ENCODE peak calls at places on chromosomes 6 and 20, in six cellular contexts. One of them, this sample, is unnamed.

GRCh38 chr20:2692886-2693285 is 306 bp downstream of the EBF4 start:
- DNase-seq in endothelial cell: no peak
- DNase-seq in HuH-7: no peak
- DNase-seq in Kasumi-1: no peak
- DNase-seq in LHCN-M2: no peak
- DNase-seq in activated CD8-positive, alpha-beta memory T cell treated with anti-CD3 and anti-CD28 coated beads for 4 hours: no peak
- DNase-seq in this sample: no peak

GRCh38 chr6:63307581-63308246 is 12.1 kb downstream of the LGSN start:
- DNase-seq in endothelial cell: peak
- DNase-seq in HuH-7: peak
- DNase-seq in Kasumi-1: peak
- DNase-seq in LHCN-M2: peak
- DNase-seq in activated CD8-positive, alpha-beta memory T cell treated with anti-CD3 and anti-CD28 coated beads for 4 hours: no peak
- DNase-seq in this sample: peak

GRCh38 chr6:137297887-137298286 is 78.7 kb upstream of the IFNGR1 start:
- DNase-seq in endothelial cell: peak
- DNase-seq in HuH-7: no peak
- DNase-seq in Kasumi-1: peak
- DNase-seq in LHCN-M2: peak
- DNase-seq in activated CD8-positive, alpha-beta memory T cell treated with anti-CD3 and anti-CD28 coated beads for 4 hours: no peak
- DNase-seq in this sample: no peak

GRCh38 chr20:57388953-57389694 is 2.1 kb upstream of the RBM38 start:
- DNase-seq in endothelial cell: peak
- DNase-seq in HuH-7: peak
- DNase-seq in Kasumi-1: peak
- DNase-seq in LHCN-M2: peak
- DNase-seq in activated CD8-positive, alpha-beta memory T cell treated with anti-CD3 and anti-CD28 coated beads for 4 hours: peak
- DNase-seq in this sample: no peak

GRCh38 chr20:47936612-47937011 is 151.3 kb upstream of the SULF2 start:
- DNase-seq in endothelial cell: no peak
- DNase-seq in HuH-7: no peak
- DNase-seq in Kasumi-1: no peak
- DNase-seq in LHCN-M2: no peak
- DNase-seq in activated CD8-positive, alpha-beta memory T cell treated with anti-CD3 and anti-CD28 coated beads for 4 hours: no peak
- DNase-seq in this sample: no peak

GRCh38 chr6:45170309-45170708 is 157.8 kb upstream of the RUNX2 start:
- DNase-seq in endothelial cell: no peak
- DNase-seq in HuH-7: no peak
- DNase-seq in Kasumi-1: no peak
- DNase-seq in LHCN-M2: no peak
- DNase-seq in activated CD8-positive, alpha-beta memory T cell treated with anti-CD3 and anti-CD28 coated beads for 4 hours: no peak
- DNase-seq in this sample: no peak

GRCh38 chr6:36387440-36388303 is at the start of gene ETV7:
- DNase-seq in endothelial cell: peak
- DNase-seq in HuH-7: no peak
- DNase-seq in Kasumi-1: no peak
- DNase-seq in LHCN-M2: no peak
- DNase-seq in activated CD8-positive, alpha-beta memory T cell treated with anti-CD3 and anti-CD28 coated beads for 4 hours: peak
- DNase-seq in this sample: no peak

GRCh38 chr6:123497025-123497424 is 139.7 kb downstream of the TRDN start:
- DNase-seq in endothelial cell: no peak
- DNase-seq in HuH-7: no peak
- DNase-seq in Kasumi-1: no peak
- DNase-seq in LHCN-M2: no peak
- DNase-seq in activated CD8-positive, alpha-beta memory T cell treated with anti-CD3 and anti-CD28 coated beads for 4 hours: no peak
- DNase-seq in this sample: no peak

GRCh38 chr6:151263967-151264366 is 24.2 kb downstream of the AKAP12 start:
- DNase-seq in endothelial cell: no peak
- DNase-seq in HuH-7: no peak
- DNase-seq in Kasumi-1: no peak
- DNase-seq in LHCN-M2: no peak
- DNase-seq in activated CD8-positive, alpha-beta memory T cell treated with anti-CD3 and anti-CD28 coated beads for 4 hours: no peak
- DNase-seq in this sample: no peak

GRCh38 chr20:62708591-62709536 is at the start of gene NTSR1:
- DNase-seq in endothelial cell: peak
- DNase-seq in HuH-7: no peak
- DNase-seq in Kasumi-1: no peak
- DNase-seq in LHCN-M2: no peak
- DNase-seq in activated CD8-positive, alpha-beta memory T cell treated with anti-CD3 and anti-CD28 coated beads for 4 hours: no peak
- DNase-seq in this sample: no peak

GRCh38 chr20:49320460-49320859 is 42.6 kb upstream of the ZNFX1 start:
- DNase-seq in endothelial cell: peak
- DNase-seq in HuH-7: peak
- DNase-seq in Kasumi-1: peak
- DNase-seq in LHCN-M2: peak
- DNase-seq in activated CD8-positive, alpha-beta memory T cell treated with anti-CD3 and anti-CD28 coated beads for 4 hours: no peak
- DNase-seq in this sample: no peak

GRCh38 chr20:37545516-37545915 is 17.8 kb upstream of the BLCAP start:
- DNase-seq in endothelial cell: no peak
- DNase-seq in HuH-7: no peak
- DNase-seq in Kasumi-1: no peak
- DNase-seq in LHCN-M2: no peak
- DNase-seq in activated CD8-positive, alpha-beta memory T cell treated with anti-CD3 and anti-CD28 coated beads for 4 hours: no peak
- DNase-seq in this sample: no peak

GRCh38 chr20:17896771-17897369 is 71.7 kb downstream of the SNX5 start:
- DNase-seq in endothelial cell: no peak
- DNase-seq in HuH-7: peak
- DNase-seq in Kasumi-1: no peak
- DNase-seq in LHCN-M2: peak
- DNase-seq in activated CD8-positive, alpha-beta memory T cell treated with anti-CD3 and anti-CD28 coated beads for 4 hours: no peak
- DNase-seq in this sample: no peak

GRCh38 chr6:160789263-160790027 is 87.4 kb downstream of the PLG start:
- DNase-seq in endothelial cell: no peak
- DNase-seq in HuH-7: no peak
- DNase-seq in Kasumi-1: no peak
- DNase-seq in LHCN-M2: no peak
- DNase-seq in activated CD8-positive, alpha-beta memory T cell treated with anti-CD3 and anti-CD28 coated beads for 4 hours: no peak
- DNase-seq in this sample: no peak

GRCh38 chr6:125314019-125314581 is 12.3 kb upstream of the HDDC2 start:
- DNase-seq in endothelial cell: peak
- DNase-seq in HuH-7: peak
- DNase-seq in Kasumi-1: peak
- DNase-seq in LHCN-M2: peak
- DNase-seq in activated CD8-positive, alpha-beta memory T cell treated with anti-CD3 and anti-CD28 coated beads for 4 hours: peak
- DNase-seq in this sample: no peak

GRCh38 chr20:37298190-37298939 is 8.9 kb downstream of the MANBAL start:
- DNase-seq in endothelial cell: no peak
- DNase-seq in HuH-7: no peak
- DNase-seq in Kasumi-1: no peak
- DNase-seq in LHCN-M2: peak
- DNase-seq in activated CD8-positive, alpha-beta memory T cell treated with anti-CD3 and anti-CD28 coated beads for 4 hours: no peak
- DNase-seq in this sample: no peak

GRCh38 chr20:25224941-25225340 is 22.9 kb upstream of the PYGB start:
- DNase-seq in endothelial cell: no peak
- DNase-seq in HuH-7: no peak
- DNase-seq in Kasumi-1: no peak
- DNase-seq in LHCN-M2: no peak
- DNase-seq in activated CD8-positive, alpha-beta memory T cell treated with anti-CD3 and anti-CD28 coated beads for 4 hours: no peak
- DNase-seq in this sample: no peak

GRCh38 chr6:26388441-26388840 is 5.5 kb downstream of the BTN2A2 start:
- DNase-seq in endothelial cell: no peak
- DNase-seq in HuH-7: no peak
- DNase-seq in Kasumi-1: no peak
- DNase-seq in LHCN-M2: no peak
- DNase-seq in activated CD8-positive, alpha-beta memory T cell treated with anti-CD3 and anti-CD28 coated beads for 4 hours: no peak
- DNase-seq in this sample: no peak

GRCh38 chr6:29705389-29706231 is 17.6 kb upstream of the HLA-F start:
- DNase-seq in endothelial cell: peak
- DNase-seq in HuH-7: peak
- DNase-seq in Kasumi-1: peak
- DNase-seq in LHCN-M2: peak
- DNase-seq in activated CD8-positive, alpha-beta memory T cell treated with anti-CD3 and anti-CD28 coated beads for 4 hours: no peak
- DNase-seq in this sample: no peak

GRCh38 chr6:110693994-110694393 is 121.3 kb downstream of the CDK19 start:
- DNase-seq in endothelial cell: no peak
- DNase-seq in HuH-7: no peak
- DNase-seq in Kasumi-1: no peak
- DNase-seq in LHCN-M2: no peak
- DNase-seq in activated CD8-positive, alpha-beta memory T cell treated with anti-CD3 and anti-CD28 coated beads for 4 hours: no peak
- DNase-seq in this sample: no peak

GRCh38 chr6:119604124-119604523 is 254.6 kb upstream of the MAN1A1 start:
- DNase-seq in endothelial cell: no peak
- DNase-seq in HuH-7: no peak
- DNase-seq in Kasumi-1: no peak
- DNase-seq in LHCN-M2: no peak
- DNase-seq in activated CD8-positive, alpha-beta memory T cell treated with anti-CD3 and anti-CD28 coated beads for 4 hours: no peak
- DNase-seq in this sample: no peak

GRCh38 chr20:59268827-59269226 is 31.6 kb upstream of the EDN3 start:
- DNase-seq in endothelial cell: no peak
- DNase-seq in HuH-7: no peak
- DNase-seq in Kasumi-1: no peak
- DNase-seq in LHCN-M2: no peak
- DNase-seq in activated CD8-positive, alpha-beta memory T cell treated with anti-CD3 and anti-CD28 coated beads for 4 hours: no peak
- DNase-seq in this sample: no peak

GRCh38 chr6:11616200-11616611 is 78.7 kb downstream of the TMEM170B start:
- DNase-seq in endothelial cell: no peak
- DNase-seq in HuH-7: no peak
- DNase-seq in Kasumi-1: no peak
- DNase-seq in LHCN-M2: peak
- DNase-seq in activated CD8-positive, alpha-beta memory T cell treated with anti-CD3 and anti-CD28 coated beads for 4 hours: no peak
- DNase-seq in this sample: no peak

GRCh38 chr6:151958332-151958731 is 150.8 kb downstream of the ESR1 start:
- DNase-seq in endothelial cell: no peak
- DNase-seq in HuH-7: no peak
- DNase-seq in Kasumi-1: no peak
- DNase-seq in LHCN-M2: peak
- DNase-seq in activated CD8-positive, alpha-beta memory T cell treated with anti-CD3 and anti-CD28 coated beads for 4 hours: no peak
- DNase-seq in this sample: no peak

GRCh38 chr20:61126369-61127195 is 125.5 kb upstream of the CDH4 start:
- DNase-seq in endothelial cell: no peak
- DNase-seq in HuH-7: no peak
- DNase-seq in Kasumi-1: no peak
- DNase-seq in LHCN-M2: no peak
- DNase-seq in activated CD8-positive, alpha-beta memory T cell treated with anti-CD3 and anti-CD28 coated beads for 4 hours: no peak
- DNase-seq in this sample: no peak

GRCh38 chr20:48657426-48658197 is 170.2 kb downstream of the PREX1 start:
- DNase-seq in endothelial cell: peak
- DNase-seq in HuH-7: peak
- DNase-seq in Kasumi-1: peak
- DNase-seq in LHCN-M2: peak
- DNase-seq in activated CD8-positive, alpha-beta memory T cell treated with anti-CD3 and anti-CD28 coated beads for 4 hours: peak
- DNase-seq in this sample: no peak

GRCh38 chr20:25178563-25179438 is 16.7 kb upstream of the ENTPD6 start:
- DNase-seq in endothelial cell: peak
- DNase-seq in HuH-7: peak
- DNase-seq in Kasumi-1: peak
- DNase-seq in LHCN-M2: peak
- DNase-seq in activated CD8-positive, alpha-beta memory T cell treated with anti-CD3 and anti-CD28 coated beads for 4 hours: no peak
- DNase-seq in this sample: no peak

GRCh38 chr6:16576391-16577368 is 184.6 kb downstream of the ATXN1 start:
- DNase-seq in endothelial cell: no peak
- DNase-seq in HuH-7: no peak
- DNase-seq in Kasumi-1: no peak
- DNase-seq in LHCN-M2: peak
- DNase-seq in activated CD8-positive, alpha-beta memory T cell treated with anti-CD3 and anti-CD28 coated beads for 4 hours: no peak
- DNase-seq in this sample: no peak

GRCh38 chr6:9623228-9623832 is 791.5 kb downstream of the TFAP2A start:
- DNase-seq in endothelial cell: no peak
- DNase-seq in HuH-7: no peak
- DNase-seq in Kasumi-1: no peak
- DNase-seq in LHCN-M2: no peak
- DNase-seq in activated CD8-positive, alpha-beta memory T cell treated with anti-CD3 and anti-CD28 coated beads for 4 hours: no peak
- DNase-seq in this sample: no peak